ENCODE peak calls at places on chromosomes 11 and 22, in nine cellular contexts. Z is HFFc6, W is epithelial cell of esophagus, E is HFF-Myc, C is mammary epithelial cell, F is bronchial epithelial cell, V is WTC11, Y is chondrocyte, X is fibroblast of lung. P is an unnamed sample.

GRCh38 chr22:36823177-36823839 is 6.5 kb upstream of the PVALB start:
- DNase-seq in F (no peak), X (no peak), Y (no peak), E (no peak), W (no peak), Z (no peak), V (peak), C (no peak), P (no peak)

GRCh38 chr11:17546240-17546639 is 819 bp upstream of the OTOG start:
- DNase-seq in W (no peak), X (no peak), F (no peak), V (no peak), Y (no peak), Z (no peak), E (no peak), C (no peak), P (no peak)

GRCh38 chr11:126105748-126106080 is 43.0 kb upstream of the CDON start:
- DNase-seq in W (no peak), Y (no peak), V (no peak), C (no peak), F (no peak), X (no peak), E (no peak), Z (no peak), P (no peak)

GRCh38 chr11:100719362-100719761 is 32.3 kb downstream of the ARHGAP42 start:
- DNase-seq in X (peak), Z (no peak), C (peak), F (no peak), E (no peak), W (peak), V (peak), Y (no peak), P (no peak)

GRCh38 chr22:40107756-40108437 is 69.8 kb upstream of the TNRC6B start:
- DNase-seq in Y (no peak), W (peak), Z (peak), F (peak), X (peak), C (peak), V (no peak), E (no peak), P (peak)

GRCh38 chr22:20211997-20212753 is 55.9 kb downstream of the RTN4R start:
- DNase-seq in C (peak), W (peak), Y (no peak), Z (no peak), F (peak), E (no peak), V (no peak), X (peak), P (no peak)

GRCh38 chr11:61948505-61948904 is 1.6 kb upstream of the BEST1 start:
- DNase-seq in C (no peak), Z (no peak), X (no peak), V (no peak), F (no peak), Y (no peak), E (no peak), W (no peak), P (no peak)

GRCh38 chr22:46043816-46044717 is 67.1 kb upstream of the WNT7B start:
- DNase-seq in X (no peak), Y (peak), Z (no peak), F (no peak), C (peak), W (peak), V (peak), E (no peak), P (no peak)

GRCh38 chr11:128713595-128713994 is 19.7 kb downstream of the FLI1 start:
- DNase-seq in V (no peak), C (peak), F (peak), Y (no peak), E (no peak), W (peak), X (no peak), Z (peak), P (no peak)

GRCh38 chr11:17258670-17259069 is 17.9 kb upstream of the NUCB2 start:
- DNase-seq in C (no peak), F (no peak), Z (no peak), X (no peak), Y (no peak), E (no peak), V (no peak), W (no peak), P (no peak)

GRCh38 chr22:22662095-22662494 is 17.7 kb downstream of the GGTLC2 start:
- DNase-seq in F (no peak), Y (no peak), W (no peak), V (no peak), E (no peak), X (no peak), Z (no peak), C (no peak), P (no peak)

GRCh38 chr11:62669420-62670161 is 1.9 kb upstream of the UQCC3 start:
- DNase-seq in Z (no peak), W (no peak), V (no peak), F (no peak), X (no peak), Y (no peak), E (no peak), C (no peak), P (no peak)

GRCh38 chr22:32836286-32836859 is 34.9 kb downstream of the TIMP3 start:
- DNase-seq in C (no peak), F (no peak), X (no peak), W (peak), Z (no peak), Y (no peak), V (no peak), E (no peak), P (no peak)

GRCh38 chr22:37633693-37634504 is 5.6 kb upstream of the SH3BP1 start:
- DNase-seq in F (no peak), Y (no peak), E (peak), V (peak), Z (peak), C (no peak), W (no peak), X (peak), P (peak)

GRCh38 chr11:9315078-9315688 is 790 bp upstream of the TMEM41B start:
- DNase-seq in W (peak), F (no peak), C (no peak), Y (no peak), E (no peak), V (no peak), Z (no peak), X (no peak), P (no peak)

GRCh38 chr11:119195680-119196079 is 10.4 kb downstream of the NHERF4 start:
- DNase-seq in V (peak), Y (peak), F (peak), X (peak), E (no peak), W (peak), Z (peak), C (peak), P (no peak)

GRCh38 chr11:65437436-65438227 is 15.0 kb downstream of the NEAT1 start:
- DNase-seq in Z (no peak), X (peak), Y (no peak), W (peak), V (no peak), E (no peak), C (no peak), F (peak), P (no peak)

GRCh38 chr11:45333023-45333422 is 46.9 kb upstream of the SYT13 start:
- DNase-seq in E (no peak), F (no peak), Y (no peak), C (no peak), X (no peak), V (no peak), Z (no peak), W (no peak), P (no peak)

GRCh38 chr22:42978453-42979103 is 36.4 kb downstream of the PACSIN2 start:
- DNase-seq in Y (no peak), V (no peak), X (no peak), C (peak), E (no peak), Z (peak), F (peak), W (peak), P (no peak)

GRCh38 chr11:12971955-12972354 is 37.2 kb upstream of the RASSF10 start:
- DNase-seq in E (no peak), Z (no peak), W (no peak), X (no peak), V (no peak), Y (no peak), F (no peak), C (no peak), P (no peak)

DNA sequence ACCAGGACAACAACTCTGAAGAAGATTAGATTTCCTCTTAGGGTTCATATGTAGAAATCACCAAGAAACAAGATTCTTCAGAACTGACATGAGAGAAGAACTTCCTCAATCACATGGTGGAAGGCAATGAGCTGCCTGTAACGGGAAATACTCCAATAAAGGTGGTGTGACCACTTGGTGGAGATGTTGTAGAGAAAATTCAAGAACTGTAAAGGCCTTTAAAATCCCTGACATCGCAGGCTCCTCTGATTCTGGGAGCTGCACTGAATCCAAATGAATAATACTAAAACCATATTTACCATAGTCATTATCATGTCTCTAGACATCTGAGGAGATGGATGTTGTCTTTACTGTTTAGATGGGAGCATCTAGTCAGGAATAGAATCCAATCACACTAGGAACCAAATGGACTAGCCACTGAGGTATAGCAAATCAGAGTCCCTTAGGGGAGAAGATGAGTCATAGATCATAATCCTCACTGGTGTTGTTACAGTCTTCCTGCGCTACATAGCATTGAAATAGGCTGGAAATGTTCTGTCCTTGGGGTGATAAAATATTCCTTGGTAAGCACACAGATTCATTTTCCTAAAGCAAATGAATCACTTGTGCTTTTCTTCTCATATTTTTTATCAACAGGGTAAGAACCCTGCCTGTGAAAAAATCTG is 321.6 kb upstream of the TENM4 start:
- DNase-seq in E (no peak), X (peak), Y (no peak), Z (no peak), F (peak), W (peak), C (no peak), V (no peak), P (no peak)
- TF ChIP-seq CTCF in E (no peak), X (no peak), Y (no peak), Z (no peak), F (peak), W (peak), C (peak), V (no peak), P (no peak)

DNA sequence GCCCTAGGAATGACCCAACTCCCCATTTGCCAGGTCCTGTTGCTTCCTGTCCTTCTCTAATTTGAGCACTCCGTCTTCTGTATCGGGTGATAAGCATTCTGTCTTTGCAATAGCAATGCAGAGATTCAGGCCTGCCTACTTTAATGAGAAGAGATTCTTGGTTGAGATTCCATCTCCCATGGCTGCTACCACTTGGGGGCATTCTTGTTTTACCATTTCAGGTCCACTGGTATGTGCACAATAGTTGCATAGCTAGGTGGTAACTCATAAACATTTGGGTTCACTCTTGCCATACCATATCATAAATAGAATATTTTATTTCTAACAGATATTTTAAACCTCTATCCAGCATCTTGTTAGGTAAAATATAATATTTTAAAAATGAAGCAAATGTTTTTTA is 34.4 kb upstream of the CALCB start:
- DNase-seq in X (peak), Y (no peak), Z (peak), F (peak), E (no peak), V (no peak), W (peak), C (peak), P (no peak)
- TF ChIP-seq CTCF in X (peak), Y (peak), Z (peak), F (peak), E (peak), V (no peak), W (peak), C (peak), P (peak)

DNA sequence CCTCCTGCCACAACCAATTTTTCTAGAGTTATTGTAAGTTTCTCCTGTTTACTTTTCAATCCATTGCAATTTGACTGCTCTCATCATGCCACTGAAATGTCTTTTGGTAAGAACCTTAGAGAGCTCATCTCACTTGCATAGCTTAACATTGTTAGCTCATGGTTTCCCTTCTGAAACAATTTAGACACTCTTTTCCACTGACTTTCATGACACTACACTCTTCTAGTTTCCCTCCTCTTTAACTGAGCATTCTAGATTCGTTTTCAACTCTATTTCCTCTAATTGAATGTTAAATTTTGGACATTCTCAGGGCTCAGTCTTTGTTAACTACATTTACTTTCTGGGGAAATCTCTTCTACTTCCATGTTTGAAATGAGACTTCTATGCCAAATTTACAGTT is 369.1 kb downstream of the JRKL start:
- DNase-seq in C (no peak), X (no peak), Z (no peak), V (no peak), E (no peak), F (no peak), Y (no peak), W (no peak), P (no peak)
- TF ChIP-seq CTCF in C (no peak), X (no peak), Z (no peak), V (no peak), E (no peak), F (no peak), Y (no peak), W (no peak), P (no peak)

GRCh38 chr11:94048310-94048709 is 27.2 kb downstream of the HEPHL1 start:
- DNase-seq in Y (no peak), Z (no peak), W (no peak), V (no peak), F (no peak), X (no peak), C (no peak), E (no peak), P (no peak)

GRCh38 chr11:94043241-94043640 is 22.1 kb downstream of the HEPHL1 start:
- DNase-seq in F (no peak), E (no peak), C (no peak), Y (no peak), V (no peak), X (no peak), W (no peak), Z (no peak), P (no peak)

GRCh38 chr11:94049351-94049750 is 28.2 kb downstream of the HEPHL1 start:
- DNase-seq in V (no peak), E (no peak), F (peak), C (peak), Z (no peak), Y (no peak), X (no peak), W (peak), P (no peak)

GRCh38 chr11:94046796-94047195 is 25.6 kb downstream of the HEPHL1 start:
- DNase-seq in E (no peak), W (peak), Y (no peak), V (no peak), X (no peak), C (peak), F (peak), Z (no peak), P (no peak)
- TF ChIP-seq CTCF in E (no peak), W (no peak), Y (no peak), V (no peak), X (no peak), C (no peak), F (no peak), Z (no peak), P (no peak)

DNA sequence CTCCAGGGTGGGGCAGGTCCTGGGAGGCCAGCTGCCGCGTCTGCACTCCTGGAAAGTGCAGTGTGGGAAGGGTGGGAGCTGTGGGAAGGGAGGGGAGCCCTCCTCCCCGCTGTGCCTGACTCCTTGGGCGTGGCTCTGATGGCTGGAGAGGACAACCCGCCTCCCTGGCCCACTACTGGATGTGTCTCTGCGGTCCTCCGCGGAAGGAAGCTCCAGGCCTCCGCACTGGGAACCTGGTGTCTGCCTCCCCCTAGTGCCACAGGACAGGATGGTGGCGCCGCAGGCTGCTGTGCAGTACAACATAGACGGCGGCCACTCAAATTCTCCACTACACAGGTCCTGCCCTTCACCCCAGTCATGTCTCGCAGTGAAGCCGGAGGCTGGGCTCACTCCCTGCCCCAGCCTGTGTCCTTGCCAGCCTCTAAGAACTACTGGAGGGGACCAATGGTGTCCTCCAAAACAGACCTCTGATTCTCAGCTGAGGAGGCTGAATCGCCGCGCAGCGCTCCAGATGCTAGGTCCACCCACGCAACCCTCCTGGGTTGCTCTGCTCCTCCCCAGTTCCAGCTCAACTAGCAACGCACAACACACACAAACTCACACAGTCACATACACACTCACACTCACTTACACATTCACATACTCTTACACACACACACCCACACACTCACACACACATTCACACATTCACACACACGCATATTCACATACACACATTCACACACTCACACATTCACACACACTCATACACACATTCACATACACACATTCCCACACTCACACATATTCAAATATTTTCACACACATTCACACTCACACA is 12.4 kb upstream of the DSCAML1 start:
- DNase-seq in Z (peak), C (peak), W (peak), E (no peak), V (peak), X (no peak), F (peak), Y (peak), P (no peak)
- TF ChIP-seq CTCF in Z (peak), C (peak), W (peak), E (peak), V (no peak), X (peak), F (peak), Y (peak), P (peak)

GRCh38 chr11:117098269-117099231 is at the start of gene SIK3:
- DNase-seq in E (peak), Z (peak), F (peak), Y (peak), W (peak), X (peak), V (peak), C (peak), P (peak)
- TF ChIP-seq CTCF in E (peak), Z (peak), F (no peak), Y (peak), W (peak), X (peak), V (no peak), C (peak), P (peak)

GRCh38 chr11:64358907-64359711 is at the start of gene RPS6KA4:
- DNase-seq in X (peak), F (peak), Z (peak), W (peak), Y (no peak), E (no peak), V (peak), C (peak), P (no peak)
- TF ChIP-seq CTCF in X (no peak), F (no peak), Z (no peak), W (no peak), Y (no peak), E (no peak), V (no peak), C (no peak), P (no peak)

GRCh38 chr11:114964676-114965214 is 286.4 kb downstream of the NXPE2 start:
- DNase-seq in V (no peak), Y (no peak), F (no peak), W (no peak), C (no peak), Z (no peak), X (no peak), E (no peak), P (no peak)
- TF ChIP-seq CTCF in V (no peak), Y (no peak), F (no peak), W (no peak), C (no peak), Z (no peak), X (no peak), E (no peak), P (no peak)

GRCh38 chr11:57459112-57460016 is 964 bp upstream of the RTN4RL2 start:
- DNase-seq in X (no peak), C (no peak), W (peak), V (peak), E (no peak), Y (no peak), F (no peak), Z (no peak), P (no peak)

GRCh38 chr11:57458410-57459111 is 1.8 kb upstream of the RTN4RL2 start:
- DNase-seq in Z (no peak), W (no peak), Y (no peak), F (no peak), C (no peak), X (no peak), V (peak), E (no peak), P (no peak)

GRCh38 chr11:57461841-57462489 is 1.6 kb downstream of the RTN4RL2 start:
- DNase-seq in C (no peak), V (no peak), E (no peak), Y (peak), W (no peak), X (no peak), Z (no peak), F (no peak), P (no peak)

GRCh38 chr11:57460756-57461749 is 725 bp downstream of the RTN4RL2 start:
- DNase-seq in C (no peak), Z (no peak), F (no peak), V (peak), W (no peak), E (no peak), Y (no peak), X (no peak), P (no peak)

GRCh38 chr11:57460017-57460755 is at the start of gene RTN4RL2:
- DNase-seq in Z (no peak), E (no peak), Y (no peak), V (peak), F (no peak), C (peak), X (peak), W (no peak), P (no peak)
- TF ChIP-seq CTCF in Z (peak), E (peak), Y (peak), V (peak), F (peak), C (peak), X (no peak), W (no peak), P (no peak)

GRCh38 chr11:1283091-1283511 is 26.3 kb downstream of the TOLLIP start:
- DNase-seq in Y (no peak), E (no peak), F (no peak), Z (no peak), V (no peak), X (no peak), W (no peak), C (no peak), P (no peak)
- TF ChIP-seq CTCF in Y (no peak), E (no peak), F (no peak), Z (no peak), V (no peak), X (no peak), W (no peak), C (no peak), P (no peak)